ENCODE peak calls at places on chromosome 7, in eight cellular contexts. P, T, O, Z, J, A, I and C are unnamed samples.

GRCh38 chr7:6158424-6159096 is 113.9 kb downstream of the CYTH3 start:
- DNase-seq in A (no peak), Z (peak), P (no peak), T (no peak), O (no peak), I (no peak), J (no peak), C (no peak)

GRCh38 chr7:27745064-27745583 is 5.2 kb downstream of the TAX1BP1 start:
- DNase-seq in Z (no peak), T (no peak), O (peak), A (peak), J (peak), P (no peak), I (peak), C (peak)

GRCh38 chr7:56287429-56288138 is 171.4 kb upstream of the NUPR2 start:
- DNase-seq in Z (no peak), A (no peak), I (peak), J (no peak), O (no peak), P (peak), T (no peak), C (peak)

GRCh38 chr7:220151-220841 is 27.9 kb downstream of the FAM20C start:
- DNase-seq in A (no peak), I (peak), T (no peak), J (no peak), Z (no peak), P (no peak), O (no peak), C (peak)

GRCh38 chr7:102431617-102432298 is 1.6 kb upstream of the ORAI2 start:
- DNase-seq in Z (peak), I (no peak), P (peak), O (peak), A (no peak), T (no peak), J (no peak), C (no peak)

GRCh38 chr7:137501561-137501960 is 158.0 kb upstream of the PTN start:
- DNase-seq in A (no peak), T (no peak), I (no peak), P (no peak), O (no peak), J (no peak), Z (no peak), C (peak)

GRCh38 chr7:8068892-8069686 is 100.5 kb downstream of the GLCCI1 start:
- DNase-seq in J (no peak), P (no peak), O (no peak), Z (peak), A (no peak), T (no peak), I (no peak), C (no peak)

GRCh38 chr7:47473499-47474210 is 108.3 kb downstream of the TNS3 start:
- DNase-seq in O (peak), Z (no peak), J (no peak), T (no peak), I (no peak), P (no peak), A (no peak), C (peak)

GRCh38 chr7:44541876-44542610 is 913 bp upstream of the NPC1L1 start:
- DNase-seq in P (no peak), T (no peak), J (no peak), A (no peak), Z (no peak), I (no peak), O (no peak), C (no peak)